ENCODE peak calls at places on chromosomes 11 and 22, in six cellular contexts. One of them, this sample, is unnamed.

GRCh38 chr11:69443138-69443967 is 38.1 kb upstream of the LINC01488 start:
- DNase-seq in MM.1S: peak
- DNase-seq in right lobe of liver: peak
- DNase-seq in mucosa of descending colon: peak
- DNase-seq in heart left ventricle: peak
- DNase-seq in hepatocyte: peak
- DNase-seq in this sample: peak

GRCh38 chr22:37163618-37164534 is 14.2 kb upstream of the IL2RB start:
- DNase-seq in MM.1S: no peak
- DNase-seq in right lobe of liver: no peak
- DNase-seq in mucosa of descending colon: peak
- DNase-seq in heart left ventricle: no peak
- DNase-seq in hepatocyte: no peak
- DNase-seq in this sample: peak

GRCh38 chr11:22207162-22207561 is 14.3 kb downstream of the ANO5 start:
- DNase-seq in MM.1S: no peak
- DNase-seq in right lobe of liver: no peak
- DNase-seq in mucosa of descending colon: no peak
- DNase-seq in heart left ventricle: no peak
- DNase-seq in hepatocyte: no peak
- DNase-seq in this sample: no peak

GRCh38 chr22:43288378-43288777 is 54.8 kb downstream of the SCUBE1 start:
- DNase-seq in MM.1S: no peak
- DNase-seq in right lobe of liver: no peak
- DNase-seq in mucosa of descending colon: no peak
- DNase-seq in heart left ventricle: no peak
- DNase-seq in hepatocyte: no peak
- DNase-seq in this sample: no peak

GRCh38 chr11:17221968-17222367 is 14.2 kb upstream of the PIK3C2A start:
- DNase-seq in MM.1S: no peak
- DNase-seq in right lobe of liver: no peak
- DNase-seq in mucosa of descending colon: no peak
- DNase-seq in heart left ventricle: no peak
- DNase-seq in hepatocyte: no peak
- DNase-seq in this sample: no peak

GRCh38 chr11:112162761-112163669 is 879 bp downstream of the IL18 start:
- DNase-seq in MM.1S: no peak
- DNase-seq in right lobe of liver: no peak
- DNase-seq in mucosa of descending colon: no peak
- DNase-seq in heart left ventricle: no peak
- DNase-seq in hepatocyte: peak
- DNase-seq in this sample: no peak

GRCh38 chr11:69333906-69334305 is 40.0 kb downstream of the MYEOV start:
- DNase-seq in MM.1S: no peak
- DNase-seq in right lobe of liver: peak
- DNase-seq in mucosa of descending colon: no peak
- DNase-seq in heart left ventricle: no peak
- DNase-seq in hepatocyte: no peak
- DNase-seq in this sample: no peak

GRCh38 chr11:96321066-96321465 is 21.9 kb downstream of the MAML2 start:
- DNase-seq in MM.1S: no peak
- DNase-seq in right lobe of liver: no peak
- DNase-seq in mucosa of descending colon: no peak
- DNase-seq in heart left ventricle: no peak
- DNase-seq in hepatocyte: no peak
- DNase-seq in this sample: no peak

GRCh38 chr22:39612811-39613548 is 42.4 kb downstream of the CACNA1I start:
- DNase-seq in MM.1S: no peak
- DNase-seq in right lobe of liver: no peak
- DNase-seq in mucosa of descending colon: no peak
- DNase-seq in heart left ventricle: no peak
- DNase-seq in hepatocyte: no peak
- DNase-seq in this sample: no peak

GRCh38 chr22:21963790-21964211 is 11.2 kb upstream of the PPM1F start:
- DNase-seq in MM.1S: no peak
- DNase-seq in right lobe of liver: no peak
- DNase-seq in mucosa of descending colon: no peak
- DNase-seq in heart left ventricle: no peak
- DNase-seq in hepatocyte: no peak
- DNase-seq in this sample: no peak

GRCh38 chr11:125886997-125887372 is 483 bp upstream of the HYLS1 start:
- DNase-seq in MM.1S: peak
- DNase-seq in right lobe of liver: no peak
- DNase-seq in mucosa of descending colon: peak
- DNase-seq in heart left ventricle: peak
- DNase-seq in hepatocyte: no peak
- DNase-seq in this sample: peak

GRCh38 chr11:2206291-2206690 is 34.7 kb upstream of the TH start:
- DNase-seq in MM.1S: no peak
- DNase-seq in right lobe of liver: peak
- DNase-seq in mucosa of descending colon: no peak
- DNase-seq in heart left ventricle: peak
- DNase-seq in hepatocyte: no peak
- DNase-seq in this sample: no peak

GRCh38 chr11:64352099-64353005 is 6.6 kb upstream of the RPS6KA4 start:
- DNase-seq in MM.1S: no peak
- DNase-seq in right lobe of liver: no peak
- DNase-seq in mucosa of descending colon: no peak
- DNase-seq in heart left ventricle: no peak
- DNase-seq in hepatocyte: peak
- DNase-seq in this sample: no peak

GRCh38 chr11:33015621-33016551 is at the start of gene DEPDC7:
- DNase-seq in MM.1S: no peak
- DNase-seq in right lobe of liver: peak
- DNase-seq in mucosa of descending colon: peak
- DNase-seq in heart left ventricle: peak
- DNase-seq in hepatocyte: peak
- DNase-seq in this sample: no peak

GRCh38 chr22:29503811-29504372 is 23.9 kb downstream of the NEFH start:
- DNase-seq in MM.1S: no peak
- DNase-seq in right lobe of liver: peak
- DNase-seq in mucosa of descending colon: no peak
- DNase-seq in heart left ventricle: peak
- DNase-seq in hepatocyte: peak
- DNase-seq in this sample: no peak

GRCh38 chr11:71129624-71130023 is 122.8 kb downstream of the SHANK2 start:
- DNase-seq in MM.1S: no peak
- DNase-seq in right lobe of liver: no peak
- DNase-seq in mucosa of descending colon: no peak
- DNase-seq in heart left ventricle: no peak
- DNase-seq in hepatocyte: no peak
- DNase-seq in this sample: no peak

GRCh38 chr22:49300951-49301397 is 526.7 kb downstream of the BRD1 start:
- DNase-seq in MM.1S: no peak
- DNase-seq in right lobe of liver: peak
- DNase-seq in mucosa of descending colon: no peak
- DNase-seq in heart left ventricle: no peak
- DNase-seq in hepatocyte: no peak
- DNase-seq in this sample: no peak

GRCh38 chr11:12786450-12786849 is 112.2 kb downstream of the TEAD1 start:
- DNase-seq in MM.1S: no peak
- DNase-seq in right lobe of liver: no peak
- DNase-seq in mucosa of descending colon: no peak
- DNase-seq in heart left ventricle: no peak
- DNase-seq in hepatocyte: no peak
- DNase-seq in this sample: no peak

GRCh38 chr11:76806608-76807205 is 23.6 kb downstream of the TSKU start:
- DNase-seq in MM.1S: no peak
- DNase-seq in right lobe of liver: no peak
- DNase-seq in mucosa of descending colon: no peak
- DNase-seq in heart left ventricle: no peak
- DNase-seq in hepatocyte: no peak
- DNase-seq in this sample: no peak

GRCh38 chr11:126186708-126187481 is 24.6 kb downstream of the RPUSD4 start:
- DNase-seq in MM.1S: no peak
- DNase-seq in right lobe of liver: no peak
- DNase-seq in mucosa of descending colon: no peak
- DNase-seq in heart left ventricle: no peak
- DNase-seq in hepatocyte: no peak
- DNase-seq in this sample: no peak

GRCh38 chr11:63802637-63803414 is 10.4 kb upstream of the SPINDOC start:
- DNase-seq in MM.1S: no peak
- DNase-seq in right lobe of liver: no peak
- DNase-seq in mucosa of descending colon: no peak
- DNase-seq in heart left ventricle: no peak
- DNase-seq in hepatocyte: no peak
- DNase-seq in this sample: no peak

GRCh38 chr11:72002841-72003775 is 4.4 kb downstream of the IL18BP start:
- DNase-seq in MM.1S: no peak
- DNase-seq in right lobe of liver: no peak
- DNase-seq in mucosa of descending colon: no peak
- DNase-seq in heart left ventricle: no peak
- DNase-seq in hepatocyte: no peak
- DNase-seq in this sample: no peak

GRCh38 chr22:39569066-39569465 is 1.5 kb upstream of the CACNA1I start:
- DNase-seq in MM.1S: no peak
- DNase-seq in right lobe of liver: no peak
- DNase-seq in mucosa of descending colon: no peak
- DNase-seq in heart left ventricle: no peak
- DNase-seq in hepatocyte: no peak
- DNase-seq in this sample: no peak

GRCh38 chr11:83666149-83666548 is 380.0 kb upstream of the CCDC90B start:
- DNase-seq in MM.1S: no peak
- DNase-seq in right lobe of liver: no peak
- DNase-seq in mucosa of descending colon: no peak
- DNase-seq in heart left ventricle: no peak
- DNase-seq in hepatocyte: no peak
- DNase-seq in this sample: no peak

GRCh38 chr11:13776134-13776815 is 107.8 kb downstream of the FAR1 start:
- DNase-seq in MM.1S: peak
- DNase-seq in right lobe of liver: no peak
- DNase-seq in mucosa of descending colon: no peak
- DNase-seq in heart left ventricle: no peak
- DNase-seq in hepatocyte: no peak
- DNase-seq in this sample: no peak

GRCh38 chr11:72534859-72535547 is 100.7 kb upstream of the CLPB start:
- DNase-seq in MM.1S: no peak
- DNase-seq in right lobe of liver: no peak
- DNase-seq in mucosa of descending colon: no peak
- DNase-seq in heart left ventricle: no peak
- DNase-seq in hepatocyte: peak
- DNase-seq in this sample: no peak

GRCh38 chr22:49377306-49377705 is 450.4 kb downstream of the BRD1 start:
- DNase-seq in MM.1S: no peak
- DNase-seq in right lobe of liver: no peak
- DNase-seq in mucosa of descending colon: no peak
- DNase-seq in heart left ventricle: no peak
- DNase-seq in hepatocyte: no peak
- DNase-seq in this sample: no peak

GRCh38 chr11:115168229-115168671 is 336.0 kb downstream of the CADM1 start:
- DNase-seq in MM.1S: no peak
- DNase-seq in right lobe of liver: no peak
- DNase-seq in mucosa of descending colon: no peak
- DNase-seq in heart left ventricle: peak
- DNase-seq in hepatocyte: no peak
- DNase-seq in this sample: no peak

GRCh38 chr22:23401910-23402274 is 178.2 kb downstream of the IGLL1 start:
- DNase-seq in MM.1S: no peak
- DNase-seq in right lobe of liver: no peak
- DNase-seq in mucosa of descending colon: peak
- DNase-seq in heart left ventricle: no peak
- DNase-seq in hepatocyte: no peak
- DNase-seq in this sample: no peak
- H3K4me3 ChIP-seq in MM.1S: peak
- H3K4me3 ChIP-seq in right lobe of liver: no peak
- H3K4me3 ChIP-seq in mucosa of descending colon: no peak
- H3K4me3 ChIP-seq in heart left ventricle: peak
- H3K4me3 ChIP-seq in hepatocyte: peak
- H3K4me3 ChIP-seq in this sample: no peak

GRCh38 chr11:74443071-74443864 is 24.1 kb downstream of the KCNE3 start:
- DNase-seq in MM.1S: no peak
- DNase-seq in right lobe of liver: peak
- DNase-seq in mucosa of descending colon: no peak
- DNase-seq in heart left ventricle: no peak
- DNase-seq in hepatocyte: peak
- DNase-seq in this sample: no peak
- TF ChIP-seq CTCF in MM.1S: no peak
- TF ChIP-seq CTCF in right lobe of liver: peak
- TF ChIP-seq CTCF in mucosa of descending colon: no peak
- TF ChIP-seq CTCF in heart left ventricle: peak
- TF ChIP-seq CTCF in hepatocyte: peak
- TF ChIP-seq CTCF in this sample: no peak

DNA sequence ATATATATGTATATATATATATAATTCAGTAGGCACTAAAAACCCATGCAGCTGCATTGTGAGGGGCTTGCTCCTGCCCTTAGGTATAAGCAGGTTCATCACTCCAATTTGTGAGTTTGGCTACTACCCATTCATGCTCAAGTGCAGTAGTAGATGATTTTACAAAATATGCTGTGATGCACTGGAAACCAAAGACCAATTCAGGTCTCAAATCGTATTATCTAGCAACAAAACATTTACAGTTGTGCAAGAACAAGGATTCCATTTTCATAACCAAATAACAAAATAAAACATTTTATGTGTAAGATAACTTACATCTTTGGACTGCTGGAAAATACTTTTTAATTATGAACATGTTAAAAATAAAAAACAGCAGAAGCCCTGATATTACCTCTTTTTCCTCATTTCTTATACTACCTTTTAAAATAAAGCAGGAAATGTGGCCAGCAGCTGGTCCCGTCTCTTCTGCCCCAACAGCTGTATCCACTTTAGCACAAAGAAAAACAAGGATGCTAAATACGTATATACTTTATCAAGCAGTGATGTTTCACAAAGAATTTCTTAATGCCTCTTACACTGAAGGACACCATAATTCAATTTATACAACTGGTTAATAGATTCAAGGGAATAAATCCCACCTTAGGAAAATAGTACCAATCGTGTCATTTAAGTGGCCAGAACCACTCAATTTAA is 2.8 kb downstream of the CREBZF start:
- DNase-seq in MM.1S: no peak
- DNase-seq in right lobe of liver: no peak
- DNase-seq in mucosa of descending colon: no peak
- DNase-seq in heart left ventricle: no peak
- DNase-seq in hepatocyte: no peak
- DNase-seq in this sample: no peak
- H3K4me3 ChIP-seq in MM.1S: peak
- H3K4me3 ChIP-seq in right lobe of liver: peak
- H3K4me3 ChIP-seq in mucosa of descending colon: no peak
- H3K4me3 ChIP-seq in heart left ventricle: peak
- H3K4me3 ChIP-seq in hepatocyte: peak
- H3K4me3 ChIP-seq in this sample: peak

GRCh38 chr11:120116966-120117365 is 20.9 kb downstream of the TRIM29 start:
- DNase-seq in MM.1S: no peak
- DNase-seq in right lobe of liver: no peak
- DNase-seq in mucosa of descending colon: no peak
- DNase-seq in heart left ventricle: no peak
- DNase-seq in hepatocyte: no peak
- DNase-seq in this sample: no peak

GRCh38 chr11:120119121-120119520 is 18.8 kb downstream of the TRIM29 start:
- DNase-seq in MM.1S: no peak
- DNase-seq in right lobe of liver: no peak
- DNase-seq in mucosa of descending colon: no peak
- DNase-seq in heart left ventricle: no peak
- DNase-seq in hepatocyte: no peak
- DNase-seq in this sample: no peak

GRCh38 chr11:120117991-120118390 is 19.9 kb downstream of the TRIM29 start:
- DNase-seq in MM.1S: no peak
- DNase-seq in right lobe of liver: no peak
- DNase-seq in mucosa of descending colon: no peak
- DNase-seq in heart left ventricle: no peak
- DNase-seq in hepatocyte: no peak
- DNase-seq in this sample: no peak

GRCh38 chr11:120112174-120112796 is 25.6 kb downstream of the TRIM29 start:
- DNase-seq in MM.1S: no peak
- DNase-seq in right lobe of liver: no peak
- DNase-seq in mucosa of descending colon: peak
- DNase-seq in heart left ventricle: no peak
- DNase-seq in hepatocyte: no peak
- DNase-seq in this sample: no peak

GRCh38 chr11:120115272-120116000 is 22.5 kb downstream of the TRIM29 start:
- DNase-seq in MM.1S: no peak
- DNase-seq in right lobe of liver: no peak
- DNase-seq in mucosa of descending colon: no peak
- DNase-seq in heart left ventricle: no peak
- DNase-seq in hepatocyte: no peak
- DNase-seq in this sample: no peak
- TF ChIP-seq CTCF in MM.1S: peak
- TF ChIP-seq CTCF in right lobe of liver: no peak
- TF ChIP-seq CTCF in mucosa of descending colon: no peak
- TF ChIP-seq CTCF in heart left ventricle: no peak
- TF ChIP-seq CTCF in hepatocyte: no peak
- TF ChIP-seq CTCF in this sample: peak